ENCODE peak calls at places on chromosomes 7 and 10, in five cellular contexts. J, N, R, K and H are unnamed samples.

GRCh38 chr10:100345570-100346330 is 1.3 kb upstream of the SCD start:
- DNase-seq in K (no peak), R (peak), J (peak), N (no peak), H (no peak)

GRCh38 chr7:149209518-149210269 is 14.3 kb downstream of the ZNF282 start:
- DNase-seq in R (peak), N (peak), K (peak), J (peak), H (peak)

GRCh38 chr10:13594641-13595040 is 7.9 kb downstream of the PRPF18 start:
- DNase-seq in N (no peak), R (no peak), K (no peak), J (no peak), H (no peak)

GRCh38 chr7:55348502-55348901 is 16.6 kb upstream of the LANCL2 start:
- DNase-seq in N (no peak), R (peak), J (peak), K (no peak), H (no peak)

GRCh38 chr7:51138121-51139085 is 178.2 kb downstream of the COBL start:
- DNase-seq in J (no peak), N (no peak), R (no peak), K (no peak), H (no peak)

GRCh38 chr10:119104653-119105024 is 726 bp downstream of the DENND10 start:
- DNase-seq in R (no peak), N (no peak), J (no peak), K (peak), H (no peak)

GRCh38 chr7:11616466-11616865 is 215.5 kb downstream of the THSD7A start:
- DNase-seq in R (no peak), N (no peak), K (no peak), J (no peak), H (no peak)

GRCh38 chr10:58438340-58438739 is 53.1 kb downstream of the TFAM start:
- DNase-seq in J (no peak), K (no peak), R (peak), N (no peak), H (no peak)

GRCh38 chr7:4831723-4832495 is 29.9 kb downstream of the PAPOLB start:
- DNase-seq in N (peak), R (no peak), J (no peak), K (no peak), H (no peak)

GRCh38 chr10:99560277-99561126 is 27.8 kb downstream of the NKX2-3 start:
- DNase-seq in K (peak), J (no peak), N (peak), R (peak), H (no peak)

GRCh38 chr10:21308018-21308417 is 217.5 kb downstream of the SKIDA1 start:
- DNase-seq in R (no peak), N (no peak), K (no peak), J (no peak), H (no peak)

GRCh38 chr7:42605800-42606199 is 306.1 kb downstream of the C7orf25 start:
- DNase-seq in N (no peak), J (no peak), R (peak), K (no peak), H (no peak)

GRCh38 chr7:30310674-30311362 is 26.4 kb downstream of the ZNRF2 start:
- DNase-seq in N (no peak), R (no peak), J (no peak), K (no peak), H (no peak)

GRCh38 chr7:86949052-86949778 is 110.2 kb downstream of the ELAPOR2 start:
- DNase-seq in R (no peak), N (no peak), J (no peak), K (no peak), H (no peak)

GRCh38 chr10:114043532-114044250 is at the start of gene ADRB1:
- DNase-seq in J (peak), R (peak), K (peak), N (peak), H (no peak)

GRCh38 chr10:78754269-78755074 is 314.3 kb upstream of the ZMIZ1 start:
- DNase-seq in J (peak), K (no peak), R (peak), N (peak), H (no peak)

GRCh38 chr7:92698237-92698841 is 108.1 kb upstream of the FAM133B start:
- DNase-seq in K (peak), J (peak), R (peak), N (peak), H (no peak)

GRCh38 chr7:132764762-132765161 is 188.5 kb upstream of the PLXNA4 start:
- DNase-seq in K (no peak), N (no peak), R (no peak), J (no peak), H (no peak)

GRCh38 chr7:108211382-108212201 is 81.4 kb upstream of the LAMB4 start:
- DNase-seq in N (no peak), J (no peak), R (peak), K (peak), H (no peak)

GRCh38 chr7:116579835-116580234 is 55.0 kb downstream of the CAV1 start:
- DNase-seq in K (no peak), N (no peak), R (no peak), J (no peak), H (no peak)

GRCh38 chr10:7571992-7572391 is 94.8 kb downstream of the ITIH5 start:
- DNase-seq in N (no peak), J (no peak), R (peak), K (no peak), H (no peak)

GRCh38 chr10:129652521-129653201 is 185.6 kb downstream of the MGMT start:
- DNase-seq in R (no peak), N (no peak), J (no peak), K (no peak), H (no peak)

GRCh38 chr7:119439192-119439591 is 833.8 kb upstream of the KCND2 start:
- DNase-seq in K (no peak), J (no peak), N (no peak), R (no peak), H (no peak)

GRCh38 chr10:93379366-93380042 is 102.6 kb downstream of the MYOF start:
- DNase-seq in K (no peak), R (peak), N (no peak), J (peak), H (peak)

GRCh38 chr7:64758151-64758550 is 36.1 kb upstream of the ZNF138 start:
- DNase-seq in J (no peak), N (no peak), R (no peak), K (no peak), H (no peak)

GRCh38 chr7:132815696-132816334 is 239.5 kb upstream of the PLXNA4 start:
- DNase-seq in K (no peak), R (peak), N (no peak), J (no peak), H (no peak)

GRCh38 chr7:13288516-13288915 is 601.1 kb downstream of the ARL4A start:
- DNase-seq in J (no peak), N (no peak), R (no peak), K (no peak), H (no peak)

GRCh38 chr10:43115881-43116595 is 22.2 kb upstream of the CSGALNACT2 start:
- DNase-seq in K (no peak), N (no peak), J (no peak), R (no peak), H (no peak)

GRCh38 chr7:13874783-13875182 is 114.7 kb downstream of the ETV1 start:
- DNase-seq in N (no peak), J (no peak), K (no peak), R (peak), H (no peak)

GRCh38 chr7:43294080-43294630 is 181.7 kb downstream of the HECW1 start:
- DNase-seq in R (peak), N (no peak), J (peak), K (no peak), H (no peak)

GRCh38 chr10:78982726-78983125 is 86.0 kb upstream of the ZMIZ1 start:
- DNase-seq in K (no peak), R (no peak), J (no peak), N (no peak), H (no peak)